ENCODE peak calls at places on chromosome 12, in five cellular contexts. One of them, this sample, is unnamed. For H3K27me3, the result is how much of the 10 kb centered on the place peaks cover.

GRCh38 chr12:11727133-11727664 is 77.7 kb downstream of the ETV6 start:
- DNase-seq in thyroid gland: no peak
- DNase-seq in adrenal gland: no peak
- DNase-seq in PC-3: no peak
- DNase-seq in dorsolateral prefrontal cortex: peak
- DNase-seq in this sample: peak

GRCh38 chr12:47280543-47281330 is 201.0 kb upstream of the AMIGO2 start:
- DNase-seq in thyroid gland: no peak
- DNase-seq in dorsolateral prefrontal cortex: no peak
- DNase-seq in PC-3: no peak
- DNase-seq in adrenal gland: no peak
- DNase-seq in this sample: no peak

GRCh38 chr12:103441437-103442186 is 54.2 kb downstream of the C12orf42 start:
- DNase-seq in dorsolateral prefrontal cortex: no peak
- DNase-seq in adrenal gland: no peak
- DNase-seq in thyroid gland: no peak
- DNase-seq in PC-3: no peak
- DNase-seq in this sample: peak

GRCh38 chr12:102957339-102958050 is at the start of gene ASCL1:
- DNase-seq in PC-3: no peak
- DNase-seq in dorsolateral prefrontal cortex: no peak
- DNase-seq in thyroid gland: no peak
- DNase-seq in adrenal gland: no peak
- DNase-seq in this sample: peak

GRCh38 chr12:124512667-124513296 is 54.6 kb downstream of the NCOR2 start:
- DNase-seq in PC-3: peak
- DNase-seq in dorsolateral prefrontal cortex: peak
- DNase-seq in adrenal gland: peak
- DNase-seq in thyroid gland: peak
- DNase-seq in this sample: no peak

GRCh38 chr12:77494306-77494705 is 336.4 kb upstream of the NAV3 start:
- DNase-seq in dorsolateral prefrontal cortex: no peak
- DNase-seq in adrenal gland: no peak
- DNase-seq in PC-3: no peak
- DNase-seq in thyroid gland: no peak
- DNase-seq in this sample: no peak

GRCh38 chr12:50162225-50162624 is 4.9 kb downstream of the CERS5 start:
- DNase-seq in adrenal gland: no peak
- DNase-seq in thyroid gland: no peak
- DNase-seq in PC-3: no peak
- DNase-seq in dorsolateral prefrontal cortex: no peak
- DNase-seq in this sample: no peak

GRCh38 chr12:69171881-69172280 is 67.5 kb upstream of the CPSF6 start:
- DNase-seq in adrenal gland: no peak
- DNase-seq in dorsolateral prefrontal cortex: no peak
- DNase-seq in thyroid gland: no peak
- DNase-seq in PC-3: no peak
- DNase-seq in this sample: no peak

GRCh38 chr12:113334786-113335539 is at the start of gene SLC8B1:
- DNase-seq in adrenal gland: peak
- DNase-seq in PC-3: peak
- DNase-seq in thyroid gland: peak
- DNase-seq in dorsolateral prefrontal cortex: peak
- DNase-seq in this sample: peak

GRCh38 chr12:67442896-67443295 is 173.7 kb downstream of the CAND1 start:
- DNase-seq in dorsolateral prefrontal cortex: no peak
- DNase-seq in adrenal gland: no peak
- DNase-seq in PC-3: no peak
- DNase-seq in thyroid gland: no peak
- DNase-seq in this sample: no peak

GRCh38 chr12:48286665-48287064 is 64.1 kb downstream of the ZNF641 start:
- DNase-seq in adrenal gland: no peak
- DNase-seq in dorsolateral prefrontal cortex: no peak
- DNase-seq in PC-3: peak
- DNase-seq in thyroid gland: no peak
- DNase-seq in this sample: no peak

GRCh38 chr12:19482551-19483109 is 43.3 kb downstream of the AEBP2 start:
- DNase-seq in adrenal gland: peak
- DNase-seq in dorsolateral prefrontal cortex: no peak
- DNase-seq in PC-3: no peak
- DNase-seq in thyroid gland: no peak
- DNase-seq in this sample: peak

GRCh38 chr12:72269491-72269890 is 2.7 kb upstream of the TRHDE start:
- DNase-seq in adrenal gland: no peak
- DNase-seq in thyroid gland: no peak
- DNase-seq in dorsolateral prefrontal cortex: no peak
- DNase-seq in PC-3: peak
- DNase-seq in this sample: no peak
- H3K4me3 ChIP-seq in adrenal gland: no peak
- H3K4me3 ChIP-seq in thyroid gland: no peak
- H3K4me3 ChIP-seq in dorsolateral prefrontal cortex: peak
- H3K4me3 ChIP-seq in PC-3: peak
- H3K4me3 ChIP-seq in this sample: no peak

GRCh38 chr12:89421093-89421835 is 69.0 kb upstream of the DUSP6 start:
- DNase-seq in thyroid gland: no peak
- DNase-seq in adrenal gland: no peak
- DNase-seq in dorsolateral prefrontal cortex: no peak
- DNase-seq in PC-3: no peak
- DNase-seq in this sample: no peak
- TF ChIP-seq CTCF in thyroid gland: no peak
- TF ChIP-seq CTCF in adrenal gland: no peak
- TF ChIP-seq CTCF in dorsolateral prefrontal cortex: no peak
- TF ChIP-seq CTCF in PC-3: peak
- TF ChIP-seq CTCF in this sample: no peak

GRCh38 chr12:52352951-52353350 is 14.3 kb downstream of the KRT85 start:
- DNase-seq in adrenal gland: no peak
- DNase-seq in thyroid gland: no peak
- DNase-seq in dorsolateral prefrontal cortex: no peak
- DNase-seq in PC-3: no peak
- DNase-seq in this sample: no peak

GRCh38 chr12:52349196-52349595 is 18.1 kb downstream of the KRT85 start:
- DNase-seq in adrenal gland: no peak
- DNase-seq in dorsolateral prefrontal cortex: no peak
- DNase-seq in thyroid gland: no peak
- DNase-seq in PC-3: peak
- DNase-seq in this sample: no peak

GRCh38 chr12:52351196-52352059 is 15.9 kb downstream of the KRT85 start:
- DNase-seq in adrenal gland: no peak
- DNase-seq in thyroid gland: peak
- DNase-seq in PC-3: no peak
- DNase-seq in dorsolateral prefrontal cortex: no peak
- DNase-seq in this sample: no peak

GRCh38 chr12:52350021-52350620 is 17.2 kb downstream of the KRT85 start:
- DNase-seq in adrenal gland: no peak
- DNase-seq in dorsolateral prefrontal cortex: no peak
- DNase-seq in thyroid gland: no peak
- DNase-seq in PC-3: no peak
- DNase-seq in this sample: no peak

GRCh38 chr12:52350786-52351185 is 16.5 kb downstream of the KRT85 start:
- DNase-seq in PC-3: no peak
- DNase-seq in adrenal gland: no peak
- DNase-seq in thyroid gland: no peak
- DNase-seq in dorsolateral prefrontal cortex: no peak
- DNase-seq in this sample: no peak
- H3K27me3 ChIP-seq in PC-3: under half
- H3K27me3 ChIP-seq in adrenal gland: under half
- H3K27me3 ChIP-seq in thyroid gland: under half
- H3K27me3 ChIP-seq in dorsolateral prefrontal cortex: under half
- H3K27me3 ChIP-seq in this sample: under half

DNA sequence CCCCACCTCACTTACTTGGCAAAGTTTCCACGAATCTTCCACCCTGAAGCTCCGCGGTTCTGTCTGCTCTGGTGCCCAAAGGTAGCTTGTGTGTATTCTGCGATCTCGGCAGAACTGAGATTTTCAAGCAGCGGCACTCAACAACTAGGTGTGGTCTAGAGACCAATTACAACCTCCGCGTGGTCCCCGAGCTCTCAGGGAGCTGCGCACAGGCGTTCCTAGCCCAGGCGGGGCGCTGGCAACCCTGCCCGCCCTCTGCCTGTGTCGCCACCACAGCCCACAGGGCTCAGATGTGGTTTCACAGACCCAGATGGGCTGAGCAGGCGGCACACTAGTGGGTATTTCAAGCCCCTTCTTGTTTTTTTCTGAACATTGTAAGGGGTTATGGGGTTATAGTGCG is 1.5 kb upstream of the DIABLO start:
- DNase-seq in thyroid gland: no peak
- DNase-seq in dorsolateral prefrontal cortex: no peak
- DNase-seq in PC-3: no peak
- DNase-seq in adrenal gland: no peak
- DNase-seq in this sample: no peak
- H3K4me3 ChIP-seq in thyroid gland: no peak
- H3K4me3 ChIP-seq in dorsolateral prefrontal cortex: no peak
- H3K4me3 ChIP-seq in PC-3: no peak
- H3K4me3 ChIP-seq in adrenal gland: no peak
- H3K4me3 ChIP-seq in this sample: no peak

GRCh38 chr12:6605425-6606330 is 1.5 kb downstream of the CHD4 start:
- DNase-seq in PC-3: peak
- DNase-seq in thyroid gland: peak
- DNase-seq in dorsolateral prefrontal cortex: peak
- DNase-seq in adrenal gland: peak
- DNase-seq in this sample: no peak
- TF ChIP-seq CTCF in PC-3: no peak
- TF ChIP-seq CTCF in thyroid gland: no peak
- TF ChIP-seq CTCF in dorsolateral prefrontal cortex: no peak
- TF ChIP-seq CTCF in adrenal gland: no peak
- TF ChIP-seq CTCF in this sample: no peak

GRCh38 chr12:132202929-132203721 is 58.9 kb downstream of the NOC4L start:
- DNase-seq in adrenal gland: no peak
- DNase-seq in PC-3: no peak
- DNase-seq in thyroid gland: no peak
- DNase-seq in dorsolateral prefrontal cortex: no peak
- DNase-seq in this sample: no peak
- H3K27me3 ChIP-seq in adrenal gland: under half
- H3K27me3 ChIP-seq in PC-3: under half
- H3K27me3 ChIP-seq in thyroid gland: under half
- H3K27me3 ChIP-seq in dorsolateral prefrontal cortex: under half
- H3K27me3 ChIP-seq in this sample: under half

DNA sequence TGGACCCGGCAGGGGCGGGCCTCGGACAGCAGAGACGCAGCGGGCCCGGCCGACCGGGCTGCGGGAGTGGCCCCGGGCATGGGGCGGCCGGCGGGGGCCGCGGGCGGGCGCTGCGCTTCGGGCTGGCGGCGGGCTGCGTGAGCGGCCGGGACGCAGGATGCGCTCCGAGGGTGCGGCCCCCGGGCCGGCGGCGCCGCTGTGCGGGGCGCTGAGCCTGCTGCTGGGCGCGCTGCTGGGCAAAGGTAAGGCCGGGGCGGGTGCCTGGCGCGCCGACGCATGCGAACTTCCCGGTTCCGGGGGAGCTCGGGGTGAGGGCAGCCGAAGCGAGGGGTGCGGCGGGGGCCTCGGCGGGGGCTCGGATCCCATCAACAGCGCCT is 264 bp downstream of the TMEM132C start:
- DNase-seq in dorsolateral prefrontal cortex: no peak
- DNase-seq in adrenal gland: no peak
- DNase-seq in PC-3: no peak
- DNase-seq in thyroid gland: no peak
- DNase-seq in this sample: no peak
- H3K4me3 ChIP-seq in dorsolateral prefrontal cortex: peak
- H3K4me3 ChIP-seq in adrenal gland: peak
- H3K4me3 ChIP-seq in PC-3: no peak
- H3K4me3 ChIP-seq in thyroid gland: no peak
- H3K4me3 ChIP-seq in this sample: no peak

This sample was measured in GM06990.